ENCODE peak calls at places on chromosomes 11 and 22, in eight cellular contexts. G is CD8-positive, alpha-beta memory T cell; M is amygdala; P is RWPE1; K is IMR-90; E is HS-5; Z is NCI-H1092; C is non-pigmented ciliary epithelial cell. L is an unnamed sample.

GRCh38 chr11:71239581-71239980 is 12.8 kb downstream of the SHANK2 start:
- DNase-seq in E (no peak), Z (no peak), G (no peak), C (no peak), M (no peak), P (no peak), K (no peak), L (no peak)

GRCh38 chr11:107928767-107929507 is 689 bp downstream of the RAB39A start:
- DNase-seq in E (no peak), Z (peak), K (no peak), C (no peak), P (no peak), G (peak), M (no peak), L (peak)

GRCh38 chr11:69685348-69685747 is 10.2 kb upstream of the LTO1 start:
- DNase-seq in E (no peak), M (no peak), G (no peak), Z (no peak), P (no peak), C (no peak), K (no peak), L (no peak)

GRCh38 chr22:17954860-17955587 is 69.3 kb downstream of the MICAL3 start:
- DNase-seq in Z (no peak), M (no peak), G (no peak), C (no peak), P (no peak), E (no peak), K (no peak), L (no peak)

GRCh38 chr11:108405706-108406105 is 61.6 kb downstream of the C11orf65 start:
- DNase-seq in K (peak), G (no peak), Z (no peak), M (no peak), E (no peak), P (no peak), C (no peak), L (no peak)

GRCh38 chr22:33332538-33332937 is 274.4 kb upstream of the SYN3 start:
- DNase-seq in C (no peak), P (no peak), G (no peak), E (no peak), K (no peak), M (no peak), Z (peak), L (no peak)

GRCh38 chr22:21661991-21662390 is 3.8 kb upstream of the PPIL2 start:
- DNase-seq in P (no peak), G (no peak), C (no peak), E (no peak), M (no peak), Z (no peak), K (no peak), L (no peak)

GRCh38 chr22:24994070-24994763 is 41.7 kb downstream of the KIAA1671 start:
- DNase-seq in K (no peak), M (no peak), C (no peak), G (no peak), E (peak), Z (no peak), P (peak), L (no peak)

GRCh38 chr11:121544956-121545355 is 92.2 kb upstream of the SORL1-AS1 start:
- DNase-seq in G (peak), E (no peak), C (no peak), K (no peak), M (no peak), P (no peak), Z (no peak), L (no peak)

GRCh38 chr11:133968300-133968699 is 11.5 kb upstream of the IGSF9B start:
- DNase-seq in C (no peak), G (no peak), P (no peak), K (no peak), M (no peak), Z (no peak), E (no peak), L (peak)

GRCh38 chr22:47548953-47549740 is 786.7 kb downstream of the TBC1D22A start:
- DNase-seq in M (no peak), E (no peak), G (no peak), P (no peak), Z (no peak), C (no peak), K (no peak), L (no peak)

GRCh38 chr11:22634897-22635629 is 9.4 kb upstream of the FANCF start:
- DNase-seq in K (peak), E (no peak), P (no peak), M (no peak), Z (no peak), G (no peak), C (no peak), L (no peak)

GRCh38 chr11:8719260-8720190 is 36.9 kb downstream of the RPL27A start:
- DNase-seq in P (peak), M (no peak), G (no peak), K (peak), C (peak), Z (no peak), E (peak), L (no peak)

GRCh38 chr11:112961751-112962747 is 829 bp downstream of the NCAM1 start:
- DNase-seq in C (no peak), Z (peak), G (peak), K (no peak), P (no peak), M (peak), E (no peak), L (peak)

GRCh38 chr11:133893381-133893780 is 48.1 kb upstream of the SPATA19 start:
- DNase-seq in K (no peak), C (no peak), M (no peak), G (no peak), E (no peak), Z (no peak), P (no peak), L (no peak)

GRCh38 chr11:1729692-1730011 is 20.7 kb downstream of the IFITM10 start:
- DNase-seq in P (no peak), E (no peak), M (no peak), Z (no peak), G (no peak), C (no peak), K (no peak), L (no peak)

GRCh38 chr11:26730711-26731460 is 9.0 kb upstream of the SLC5A12 start:
- DNase-seq in Z (no peak), C (no peak), K (peak), M (no peak), E (no peak), G (no peak), P (peak), L (no peak)

GRCh38 chr22:19875531-19876313 is 21.0 kb upstream of the GNB1L start:
- DNase-seq in P (no peak), C (no peak), Z (no peak), G (no peak), E (no peak), M (no peak), K (no peak), L (peak)

GRCh38 chr11:2140411-2141400 is 1.5 kb upstream of the IGF2 start:
- DNase-seq in C (no peak), K (no peak), E (no peak), M (no peak), Z (no peak), P (no peak), G (no peak), L (peak)

GRCh38 chr11:86818466-86819282 is 18.3 kb downstream of the PRSS23 start:
- DNase-seq in Z (peak), M (no peak), G (peak), P (peak), K (peak), C (peak), E (no peak), L (no peak)

GRCh38 chr11:84905411-84905810 is 721.7 kb downstream of the DLG2 start:
- DNase-seq in K (peak), C (no peak), P (no peak), E (no peak), Z (no peak), M (no peak), G (no peak), L (no peak)

GRCh38 chr11:113901141-113901540 is 3.5 kb upstream of the HTR3B start:
- DNase-seq in Z (no peak), K (no peak), M (no peak), E (no peak), G (no peak), P (no peak), C (no peak), L (no peak)

L was measured in nephron progenitor cell.